ENCODE peak calls at places on chromosomes 6 and 20, in six cellular contexts. One of them, this sample, is unnamed.

GRCh38 chr20:15297059-15297875 is 959.9 kb upstream of the FLRT3 start:
- DNase-seq in AG09319: no peak
- DNase-seq in HFF-Myc: no peak
- DNase-seq in sigmoid colon: no peak
- DNase-seq in CD4-positive, alpha-beta T cell: no peak
- DNase-seq in RWPE1: peak
- DNase-seq in this sample: no peak

GRCh38 chr6:21744321-21744720 is 150.8 kb downstream of the SOX4 start:
- DNase-seq in AG09319: no peak
- DNase-seq in HFF-Myc: no peak
- DNase-seq in sigmoid colon: no peak
- DNase-seq in CD4-positive, alpha-beta T cell: no peak
- DNase-seq in RWPE1: no peak
- DNase-seq in this sample: no peak

GRCh38 chr6:44512868-44513641 is 125.5 kb downstream of the CDC5L start:
- DNase-seq in AG09319: no peak
- DNase-seq in HFF-Myc: no peak
- DNase-seq in sigmoid colon: no peak
- DNase-seq in CD4-positive, alpha-beta T cell: no peak
- DNase-seq in RWPE1: no peak
- DNase-seq in this sample: no peak

GRCh38 chr6:81049425-81050042 is 702.9 kb downstream of the TENT5A start:
- DNase-seq in AG09319: no peak
- DNase-seq in HFF-Myc: no peak
- DNase-seq in sigmoid colon: no peak
- DNase-seq in CD4-positive, alpha-beta T cell: no peak
- DNase-seq in RWPE1: no peak
- DNase-seq in this sample: peak

GRCh38 chr6:45653117-45653883 is 275.6 kb upstream of the SUPT3H start:
- DNase-seq in AG09319: no peak
- DNase-seq in HFF-Myc: no peak
- DNase-seq in sigmoid colon: no peak
- DNase-seq in CD4-positive, alpha-beta T cell: no peak
- DNase-seq in RWPE1: no peak
- DNase-seq in this sample: no peak

GRCh38 chr6:26329763-26330511 is 35.1 kb upstream of the BTN3A2 start:
- DNase-seq in AG09319: no peak
- DNase-seq in HFF-Myc: no peak
- DNase-seq in sigmoid colon: no peak
- DNase-seq in CD4-positive, alpha-beta T cell: peak
- DNase-seq in RWPE1: no peak
- DNase-seq in this sample: no peak

GRCh38 chr6:156057869-156058268 is 602.2 kb upstream of the NOX3 start:
- DNase-seq in AG09319: no peak
- DNase-seq in HFF-Myc: no peak
- DNase-seq in sigmoid colon: no peak
- DNase-seq in CD4-positive, alpha-beta T cell: no peak
- DNase-seq in RWPE1: no peak
- DNase-seq in this sample: no peak

GRCh38 chr20:59010995-59011873 is 4.2 kb upstream of the CTSZ start:
- DNase-seq in AG09319: peak
- DNase-seq in HFF-Myc: peak
- DNase-seq in sigmoid colon: peak
- DNase-seq in CD4-positive, alpha-beta T cell: no peak
- DNase-seq in RWPE1: peak
- DNase-seq in this sample: peak

GRCh38 chr20:31835977-31836852 is 9.2 kb downstream of the FOXS1 start:
- DNase-seq in AG09319: peak
- DNase-seq in HFF-Myc: peak
- DNase-seq in sigmoid colon: peak
- DNase-seq in CD4-positive, alpha-beta T cell: peak
- DNase-seq in RWPE1: peak
- DNase-seq in this sample: peak

GRCh38 chr6:18692920-18693319 is 305.8 kb downstream of the RNF144B start:
- DNase-seq in AG09319: no peak
- DNase-seq in HFF-Myc: no peak
- DNase-seq in sigmoid colon: no peak
- DNase-seq in CD4-positive, alpha-beta T cell: no peak
- DNase-seq in RWPE1: no peak
- DNase-seq in this sample: no peak

GRCh38 chr20:38862226-38862625 is 56.7 kb downstream of the PPP1R16B start:
- DNase-seq in AG09319: no peak
- DNase-seq in HFF-Myc: no peak
- DNase-seq in sigmoid colon: no peak
- DNase-seq in CD4-positive, alpha-beta T cell: no peak
- DNase-seq in RWPE1: no peak
- DNase-seq in this sample: no peak

GRCh38 chr20:37276494-37277252 is 12.8 kb upstream of the MANBAL start:
- DNase-seq in AG09319: peak
- DNase-seq in HFF-Myc: peak
- DNase-seq in sigmoid colon: peak
- DNase-seq in CD4-positive, alpha-beta T cell: no peak
- DNase-seq in RWPE1: peak
- DNase-seq in this sample: peak
- TF ChIP-seq CTCF in AG09319: peak
- TF ChIP-seq CTCF in HFF-Myc: peak
- TF ChIP-seq CTCF in sigmoid colon: peak
- TF ChIP-seq CTCF in CD4-positive, alpha-beta T cell: no peak
- TF ChIP-seq CTCF in RWPE1: peak
- TF ChIP-seq CTCF in this sample: peak

GRCh38 chr6:41023114-41023513 is 15.9 kb downstream of the UNC5CL start:
- DNase-seq in AG09319: no peak
- DNase-seq in HFF-Myc: no peak
- DNase-seq in sigmoid colon: no peak
- DNase-seq in CD4-positive, alpha-beta T cell: no peak
- DNase-seq in RWPE1: no peak
- DNase-seq in this sample: no peak

GRCh38 chr6:41017663-41018062 is 21.4 kb downstream of the UNC5CL start:
- DNase-seq in AG09319: no peak
- DNase-seq in HFF-Myc: no peak
- DNase-seq in sigmoid colon: no peak
- DNase-seq in CD4-positive, alpha-beta T cell: no peak
- DNase-seq in RWPE1: no peak
- DNase-seq in this sample: no peak

GRCh38 chr6:41025966-41026365 is 13.1 kb downstream of the UNC5CL start:
- DNase-seq in AG09319: no peak
- DNase-seq in HFF-Myc: no peak
- DNase-seq in sigmoid colon: no peak
- DNase-seq in CD4-positive, alpha-beta T cell: no peak
- DNase-seq in RWPE1: no peak
- DNase-seq in this sample: no peak

GRCh38 chr6:41022294-41022693 is 16.7 kb downstream of the UNC5CL start:
- DNase-seq in AG09319: no peak
- DNase-seq in HFF-Myc: peak
- DNase-seq in sigmoid colon: no peak
- DNase-seq in CD4-positive, alpha-beta T cell: no peak
- DNase-seq in RWPE1: no peak
- DNase-seq in this sample: no peak

DNA sequence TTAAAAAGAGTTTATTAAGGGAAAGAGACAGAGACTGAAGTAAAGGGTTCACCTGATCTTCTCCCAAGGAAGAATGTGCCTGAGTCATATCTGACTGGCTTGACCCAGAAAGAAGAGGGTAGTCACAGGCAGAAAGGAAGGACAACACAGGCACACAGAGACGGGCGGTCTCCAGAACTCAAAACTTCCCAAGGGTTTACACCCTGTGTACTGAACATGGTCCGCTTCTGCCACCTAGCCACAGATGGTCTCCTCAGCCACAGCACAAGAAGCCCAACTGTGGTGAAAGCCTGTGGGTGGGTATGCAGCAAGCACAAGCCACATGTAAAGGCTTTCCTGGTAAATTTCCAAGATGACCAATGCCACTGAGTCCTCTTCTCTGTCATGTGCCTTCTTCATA is 17.2 kb downstream of the UNC5CL start:
- DNase-seq in AG09319: no peak
- DNase-seq in HFF-Myc: peak
- DNase-seq in sigmoid colon: no peak
- DNase-seq in CD4-positive, alpha-beta T cell: no peak
- DNase-seq in RWPE1: no peak
- DNase-seq in this sample: no peak
- TF ChIP-seq CTCF in AG09319: peak
- TF ChIP-seq CTCF in HFF-Myc: peak
- TF ChIP-seq CTCF in sigmoid colon: no peak
- TF ChIP-seq CTCF in CD4-positive, alpha-beta T cell: no peak
- TF ChIP-seq CTCF in RWPE1: no peak
- TF ChIP-seq CTCF in this sample: peak

GRCh38 chr6:129195666-129196065 is 312.7 kb downstream of the LAMA2 start:
- DNase-seq in AG09319: no peak
- DNase-seq in HFF-Myc: no peak
- DNase-seq in sigmoid colon: no peak
- DNase-seq in CD4-positive, alpha-beta T cell: no peak
- DNase-seq in RWPE1: no peak
- DNase-seq in this sample: no peak
- TF ChIP-seq CTCF in AG09319: no peak
- TF ChIP-seq CTCF in HFF-Myc: no peak
- TF ChIP-seq CTCF in sigmoid colon: no peak
- TF ChIP-seq CTCF in CD4-positive, alpha-beta T cell: no peak
- TF ChIP-seq CTCF in RWPE1: no peak
- TF ChIP-seq CTCF in this sample: peak

GRCh38 chr6:125469915-125470314 is 168.1 kb upstream of the HDDC2 start:
- DNase-seq in AG09319: no peak
- DNase-seq in HFF-Myc: no peak
- DNase-seq in sigmoid colon: no peak
- DNase-seq in CD4-positive, alpha-beta T cell: no peak
- DNase-seq in RWPE1: no peak
- DNase-seq in this sample: no peak
- TF ChIP-seq CTCF in AG09319: no peak
- TF ChIP-seq CTCF in HFF-Myc: no peak
- TF ChIP-seq CTCF in sigmoid colon: no peak
- TF ChIP-seq CTCF in CD4-positive, alpha-beta T cell: no peak
- TF ChIP-seq CTCF in RWPE1: no peak
- TF ChIP-seq CTCF in this sample: no peak

GRCh38 chr6:56770011-56770520 is 127.4 kb upstream of the DST start:
- DNase-seq in AG09319: no peak
- DNase-seq in HFF-Myc: no peak
- DNase-seq in sigmoid colon: no peak
- DNase-seq in CD4-positive, alpha-beta T cell: no peak
- DNase-seq in RWPE1: no peak
- DNase-seq in this sample: no peak

GRCh38 chr6:56766806-56767178 is 124.1 kb upstream of the DST start:
- DNase-seq in AG09319: peak
- DNase-seq in HFF-Myc: no peak
- DNase-seq in sigmoid colon: no peak
- DNase-seq in CD4-positive, alpha-beta T cell: no peak
- DNase-seq in RWPE1: peak
- DNase-seq in this sample: peak

GRCh38 chr6:56767435-56767834 is 124.7 kb upstream of the DST start:
- DNase-seq in AG09319: no peak
- DNase-seq in HFF-Myc: no peak
- DNase-seq in sigmoid colon: no peak
- DNase-seq in CD4-positive, alpha-beta T cell: no peak
- DNase-seq in RWPE1: no peak
- DNase-seq in this sample: no peak

GRCh38 chr6:56766139-56766805 is 123.6 kb upstream of the DST start:
- DNase-seq in AG09319: no peak
- DNase-seq in HFF-Myc: no peak
- DNase-seq in sigmoid colon: no peak
- DNase-seq in CD4-positive, alpha-beta T cell: no peak
- DNase-seq in RWPE1: no peak
- DNase-seq in this sample: no peak

DNA sequence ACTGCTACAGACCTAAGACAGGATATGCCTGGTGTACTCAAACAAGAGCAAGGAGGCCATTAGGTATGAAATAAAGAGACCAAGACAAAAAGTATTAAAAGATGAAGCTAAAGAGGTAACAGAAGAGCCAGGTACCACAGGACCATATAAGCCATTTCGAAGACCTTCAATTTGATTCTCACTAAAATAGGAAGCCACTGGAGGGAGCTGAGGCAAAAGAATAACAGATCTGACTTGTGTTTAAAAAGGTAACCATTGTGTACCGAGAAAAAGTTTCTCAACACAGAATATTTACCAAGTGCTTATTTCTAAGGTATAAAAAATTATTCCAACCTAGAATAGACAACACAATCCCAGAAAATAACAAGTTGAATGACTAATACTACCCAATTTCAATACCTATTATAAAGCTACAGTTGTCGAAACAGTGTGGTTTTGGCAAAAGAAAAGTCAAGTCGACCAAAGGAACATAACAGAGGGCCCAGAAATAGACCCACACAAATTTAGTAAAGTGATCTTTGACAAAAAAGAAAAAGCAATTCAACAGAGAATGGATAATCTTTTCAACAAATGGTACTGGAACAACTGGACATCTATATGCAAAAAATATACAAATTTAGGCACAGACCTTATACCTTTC is 125.3 kb upstream of the DST start:
- DNase-seq in AG09319: no peak
- DNase-seq in HFF-Myc: no peak
- DNase-seq in sigmoid colon: no peak
- DNase-seq in CD4-positive, alpha-beta T cell: no peak
- DNase-seq in RWPE1: no peak
- DNase-seq in this sample: no peak
- TF ChIP-seq CTCF in AG09319: no peak
- TF ChIP-seq CTCF in HFF-Myc: no peak
- TF ChIP-seq CTCF in sigmoid colon: no peak
- TF ChIP-seq CTCF in CD4-positive, alpha-beta T cell: no peak
- TF ChIP-seq CTCF in RWPE1: no peak
- TF ChIP-seq CTCF in this sample: peak

DNA sequence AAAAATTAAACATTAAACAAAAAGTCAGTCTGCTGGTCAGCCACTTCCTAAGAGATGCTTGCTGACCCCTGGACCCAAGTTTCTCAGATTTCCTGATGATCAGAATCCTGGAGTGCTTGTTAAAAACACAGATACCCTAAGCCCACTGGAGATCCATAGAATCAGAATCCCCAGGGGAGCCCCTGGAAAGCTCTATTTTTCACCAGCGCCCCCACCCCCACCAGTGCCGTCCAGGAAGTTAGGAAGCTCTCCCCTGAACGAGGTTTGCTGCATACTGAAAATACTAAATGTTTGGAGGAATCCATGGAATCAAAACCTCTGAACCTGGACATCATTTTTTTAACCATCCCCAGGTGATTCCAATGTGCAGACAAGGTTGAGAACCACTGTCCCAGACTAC is 69.2 kb downstream of the BFSP1 start:
- DNase-seq in AG09319: no peak
- DNase-seq in HFF-Myc: no peak
- DNase-seq in sigmoid colon: no peak
- DNase-seq in CD4-positive, alpha-beta T cell: no peak
- DNase-seq in RWPE1: no peak
- DNase-seq in this sample: no peak
- TF ChIP-seq CTCF in AG09319: no peak
- TF ChIP-seq CTCF in HFF-Myc: no peak
- TF ChIP-seq CTCF in sigmoid colon: no peak
- TF ChIP-seq CTCF in CD4-positive, alpha-beta T cell: no peak
- TF ChIP-seq CTCF in RWPE1: no peak
- TF ChIP-seq CTCF in this sample: no peak

This sample was measured in AG04450.